ENCODE peak calls at places on chromosome 1, in nine cellular contexts. Q is NCI-H2081, U is NCI-H748 treated with DMSO at 0.1 percent for 48 hours, H is adipocyte, P is KG1, T is NCI-H69, X is RPMI7951, E is H7, D is GM04504. R is an unnamed sample.

GRCh38 chr1:210262167-210262896 is 29.7 kb downstream of the SERTAD4 start:
- DNase-seq in D (no peak), E (no peak), X (peak), Q (no peak), H (peak), P (no peak), U (no peak), T (peak), R (peak)

GRCh38 chr1:118143828-118144227 is 41.2 kb downstream of the SPAG17 start:
- DNase-seq in P (no peak), E (no peak), T (no peak), U (no peak), H (no peak), X (no peak), D (no peak), Q (no peak), R (no peak)

GRCh38 chr1:108877324-108877812 is 583 bp downstream of the GPSM2 start:
- DNase-seq in Q (no peak), H (peak), T (peak), U (peak), P (peak), X (peak), E (peak), D (no peak), R (no peak)

GRCh38 chr1:71587961-71588360 is 507.1 kb upstream of the ZRANB2 start:
- DNase-seq in D (peak), T (peak), Q (peak), X (no peak), U (peak), E (no peak), P (no peak), H (peak), R (peak)

GRCh38 chr1:9960705-9961562 is 17.7 kb downstream of the NMNAT1 start:
- DNase-seq in U (peak), X (no peak), Q (no peak), E (peak), T (peak), H (peak), D (no peak), P (no peak), R (no peak)

GRCh38 chr1:15259608-15260007 is 12.6 kb downstream of the FHAD1 start:
- DNase-seq in P (no peak), X (no peak), T (no peak), Q (no peak), E (no peak), U (no peak), H (no peak), D (no peak), R (no peak)

GRCh38 chr1:23619299-23620188 is 60.2 kb upstream of the ID3 start:
- DNase-seq in E (peak), Q (peak), D (no peak), P (no peak), H (peak), T (peak), U (peak), X (no peak), R (no peak)

GRCh38 chr1:97827887-97828286 is 92.9 kb downstream of the DPYD start:
- DNase-seq in X (no peak), D (no peak), E (no peak), T (peak), H (no peak), Q (peak), U (peak), P (no peak), R (no peak)

GRCh38 chr1:51285055-51285454 is 45.3 kb downstream of the TTC39A start:
- DNase-seq in T (no peak), X (no peak), P (no peak), H (no peak), E (no peak), D (no peak), U (no peak), Q (no peak), R (no peak)

GRCh38 chr1:9289724-9290493 is 2.8 kb upstream of the SPSB1 start:
- DNase-seq in T (no peak), U (no peak), H (peak), E (no peak), Q (no peak), D (peak), X (peak), P (no peak), R (peak)

GRCh38 chr1:33296824-33297223 is 24.1 kb downstream of the A3GALT2 start:
- DNase-seq in U (no peak), D (no peak), P (no peak), Q (no peak), H (no peak), X (no peak), E (no peak), T (no peak), R (no peak)

GRCh38 chr1:53324728-53325297 is 3.1 kb downstream of the LRP8 start:
- DNase-seq in H (no peak), X (no peak), T (no peak), D (no peak), Q (no peak), E (no peak), U (no peak), P (no peak), R (no peak)

GRCh38 chr1:67850151-67850551 is 16.9 kb upstream of the GNG12 start:
- DNase-seq in X (peak), U (peak), H (peak), P (peak), E (no peak), T (peak), Q (peak), D (no peak), R (no peak)

GRCh38 chr1:50796277-50796676 is 163.8 kb downstream of the FAF1 start:
- DNase-seq in E (no peak), Q (no peak), U (no peak), P (no peak), H (no peak), T (no peak), D (no peak), X (no peak), R (no peak)

GRCh38 chr1:56525463-56526155 is 53.8 kb downstream of the PLPP3 start:
- DNase-seq in H (no peak), U (peak), E (no peak), D (peak), X (peak), Q (no peak), T (no peak), P (no peak), R (peak)

GRCh38 chr1:7106442-7107108 is 321.3 kb downstream of the CAMTA1 start:
- DNase-seq in E (no peak), Q (no peak), U (no peak), X (peak), D (no peak), H (no peak), T (no peak), P (no peak), R (no peak)

GRCh38 chr1:212234431-212235298 is 50.5 kb upstream of the PPP2R5A start:
- DNase-seq in D (peak), E (no peak), T (no peak), H (peak), U (no peak), P (no peak), X (peak), Q (no peak), R (peak)

GRCh38 chr1:183039330-183039729 is 16.1 kb downstream of the LAMC1 start:
- DNase-seq in U (no peak), Q (no peak), T (no peak), E (no peak), X (no peak), H (peak), D (no peak), P (no peak), R (no peak)

GRCh38 chr1:19305880-19306279 is 6.1 kb downstream of the AKR7A2 start:
- DNase-seq in H (no peak), X (no peak), E (peak), P (no peak), T (no peak), Q (no peak), U (no peak), D (no peak), R (no peak)